ENCODE peak calls at places on chromosomes 4 and X, in six cellular contexts. G is omental fat pad, D is WTC11, F is osteocyte, S is mammary epithelial cell, X is lower leg skin. O is an unnamed sample.

GRCh38 chr4:67573193-67573592 is 14.7 kb downstream of the STAP1 start:
- DNase-seq in G (no peak), D (no peak), F (no peak), S (no peak), X (no peak), O (no peak)

GRCh38 chrX:155747520-155747919 is 133.6 kb upstream of the VAMP7 start:
- DNase-seq in G (no peak), D (no peak), F (no peak), S (peak; percentile 2), X (no peak), O (no peak)

GRCh38 chr4:148310756-148311155 is 131.5 kb downstream of the NR3C2 start:
- DNase-seq in G (no peak), D (no peak), F (no peak), S (no peak), X (no peak), O (no peak)

GRCh38 chrX:24643116-24643515 is 4.0 kb downstream of the PCYT1B start:
- DNase-seq in G (no peak), D (no peak), F (no peak), S (peak; percentile 35), X (no peak), O (no peak)

GRCh38 chr4:161642708-161643107 is 521.1 kb downstream of the FSTL5 start:
- DNase-seq in G (no peak), D (no peak), F (no peak), S (no peak), X (no peak), O (no peak)

GRCh38 chrX:44012484-44013096 is 39.4 kb upstream of the NDP start:
- DNase-seq in G (no peak), D (no peak), F (no peak), S (peak; percentile 93), X (peak; percentile 21), O (peak; percentile 23)

GRCh38 chr4:14254252-14254651 is 626.7 kb upstream of the BOD1L1 start:
- DNase-seq in G (peak; percentile 24), D (peak; percentile 60), F (no peak), S (peak; percentile 46), X (peak; percentile 26), O (peak; percentile 20)

GRCh38 chrX:103480526-103480925 is 38.8 kb downstream of the RAB40A start:
- DNase-seq in G (no peak), D (no peak), F (no peak), S (no peak), X (no peak), O (no peak)

GRCh38 chrX:21132686-21133393 is 241.4 kb upstream of the CNKSR2 start:
- DNase-seq in G (no peak), D (no peak), F (no peak), S (peak; percentile 39), X (no peak), O (no peak)

GRCh38 chr4:184644553-184645307 is 4.5 kb downstream of the CASP3 start:
- DNase-seq in G (no peak), D (no peak), F (no peak), S (no peak), X (no peak), O (no peak)

GRCh38 chr4:9943761-9944160 is 77.5 kb downstream of the SLC2A9 start:
- DNase-seq in G (no peak), D (no peak), F (peak; percentile 67), S (no peak), X (no peak), O (no peak)

GRCh38 chrX:115624916-115625315 is 63.9 kb downstream of the PLS3 start:
- DNase-seq in G (no peak), D (no peak), F (no peak), S (peak; percentile 47), X (no peak), O (no peak)

GRCh38 chrX:106874075-106874474 is 29.1 kb downstream of the RIPPLY1 start:
- DNase-seq in G (no peak), D (no peak), F (no peak), S (no peak), X (no peak), O (no peak)
- TF ChIP-seq CTCF in G (no peak), D (peak; percentile 29), F (peak; percentile 62), S (peak; percentile 78), X (no peak), O (no peak)

DNA sequence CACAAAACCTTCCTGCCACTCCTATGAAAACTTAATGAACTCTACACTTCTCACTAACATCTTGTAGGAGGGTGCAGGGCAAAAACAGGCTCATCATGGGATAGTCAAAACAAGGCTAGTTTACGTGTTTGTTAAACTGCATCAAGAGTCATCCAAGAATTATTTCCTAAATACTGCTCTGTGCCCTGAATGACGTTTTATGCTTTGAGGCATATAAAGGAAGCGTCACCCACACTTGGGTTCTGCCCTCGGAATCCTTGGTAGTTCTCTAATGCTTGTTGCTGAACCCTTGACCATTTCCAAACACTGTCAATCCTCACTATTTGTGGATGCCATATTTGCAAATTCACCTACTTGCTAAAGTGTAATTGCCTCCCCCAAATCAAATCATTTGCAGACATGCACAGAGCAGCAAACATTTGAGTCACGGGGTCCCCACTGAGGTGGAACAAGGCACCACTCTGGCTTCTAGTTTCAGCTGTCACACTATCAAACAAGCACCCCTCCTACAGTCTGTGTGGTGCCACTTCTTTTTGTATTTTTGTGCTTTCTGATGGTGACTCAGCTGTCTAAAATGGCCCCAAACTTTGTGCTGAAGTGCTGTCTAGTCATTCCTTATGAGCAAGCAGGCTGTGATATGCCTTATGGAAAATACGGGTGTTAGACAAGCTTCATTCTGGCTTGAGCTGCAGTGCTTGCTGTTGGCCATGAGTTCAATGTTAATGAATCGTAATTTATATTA is 15.5 kb downstream of the IGFBP7 start:
- DNase-seq in G (no peak), D (no peak), F (no peak), S (peak; percentile 34), X (no peak), O (no peak)
- TF ChIP-seq CTCF in G (no peak), D (no peak), F (no peak), S (no peak), X (no peak), O (no peak)

GRCh38 chr4:57193996-57194675 is 84.0 kb upstream of the IGFBP7 start:
- DNase-seq in G (no peak), D (peak; percentile 52), F (no peak), S (no peak), X (no peak), O (no peak)
- TF ChIP-seq CTCF in G (no peak), D (no peak), F (no peak), S (no peak), X (no peak), O (no peak)

GRCh38 chr4:54541426-54542118 is 116.2 kb upstream of the KIT start:
- DNase-seq in G (no peak), D (no peak), F (no peak), S (no peak), X (no peak), O (no peak)

GRCh38 chr4:54543088-54543795 is 114.5 kb upstream of the KIT start:
- DNase-seq in G (no peak), D (no peak), F (no peak), S (peak; percentile 83), X (no peak), O (no peak)

GRCh38 chr4:54540931-54541330 is 116.8 kb upstream of the KIT start:
- DNase-seq in G (no peak), D (no peak), F (no peak), S (no peak), X (no peak), O (no peak)

GRCh38 chr4:54542119-54542438 is 115.7 kb upstream of the KIT start:
- DNase-seq in G (no peak), D (no peak), F (no peak), S (no peak), X (no peak), O (no peak)

DNA sequence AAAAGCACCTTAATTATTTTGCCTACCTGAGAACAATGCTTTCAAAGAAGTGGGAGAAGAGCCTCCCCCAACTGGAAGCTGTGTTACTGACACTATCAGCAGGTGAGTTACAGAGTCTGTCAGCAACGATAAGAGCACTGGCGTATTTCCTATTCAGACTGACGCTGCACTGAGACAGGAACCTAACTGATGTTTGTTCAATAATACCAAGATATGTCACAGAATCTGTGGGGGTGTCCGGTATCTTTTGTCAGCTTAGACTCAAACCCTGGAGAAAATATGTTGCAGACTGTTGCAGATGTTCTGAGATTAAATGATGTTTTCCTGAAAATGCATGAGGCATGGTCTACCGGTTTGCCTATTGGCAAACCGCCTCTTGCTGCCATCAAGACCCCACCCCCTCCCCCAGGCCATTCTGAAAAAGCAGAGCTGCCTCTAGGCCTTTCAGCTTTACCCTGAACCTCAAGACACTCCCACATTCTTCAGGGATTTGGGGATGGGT is 115.2 kb upstream of the KIT start:
- DNase-seq in G (no peak), D (no peak), F (no peak), S (no peak), X (no peak), O (no peak)
- TF ChIP-seq CTCF in G (no peak), D (no peak), F (no peak), S (no peak), X (no peak), O (no peak)

GRCh38 chrX:107978707-107979307 is 3.4 kb downstream of the TEX13B start:
- DNase-seq in G (no peak), D (no peak), F (no peak), S (peak; percentile 12), X (no peak), O (no peak)
- TF ChIP-seq CTCF in G (no peak), D (no peak), F (peak; percentile 56), S (peak; percentile 66), X (no peak), O (peak; percentile 20)

GRCh38 chr4:16642897-16643296 is 255.5 kb downstream of the LDB2 start:
- DNase-seq in G (no peak), D (no peak), F (no peak), S (no peak), X (no peak), O (no peak)
- TF ChIP-seq CTCF in G (no peak), D (no peak), F (no peak), S (peak; percentile 4), X (no peak), O (no peak)

DNA sequence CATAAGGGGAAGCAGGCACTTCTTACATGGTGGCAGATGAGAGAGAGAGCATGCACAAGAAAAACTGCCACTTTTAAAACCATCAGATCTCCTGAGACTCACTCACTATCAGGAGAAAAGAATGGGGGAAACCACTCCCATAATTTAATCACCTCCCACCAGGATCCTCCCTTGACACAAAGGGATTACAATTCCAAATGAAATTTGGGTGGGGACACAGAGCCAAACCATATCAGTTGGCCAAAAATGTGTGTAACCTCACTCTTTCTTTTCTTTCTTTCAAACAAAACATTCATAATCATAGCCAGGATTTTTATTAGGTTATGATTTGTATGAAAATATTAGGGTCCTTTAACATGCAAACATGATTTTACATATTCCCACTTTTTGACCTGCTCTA is 222.1 kb downstream of the PCDH18 start:
- DNase-seq in G (no peak), D (no peak), F (no peak), S (peak; percentile 7), X (no peak), O (no peak)
- TF ChIP-seq CTCF in G (no peak), D (no peak), F (no peak), S (no peak), X (no peak), O (no peak)

O was measured in breast epithelium.